ENCODE peak calls at places on chromosome 21, in five cellular contexts. A is stimulated activated naive CD8-positive, alpha-beta T cell treated with anti-CD3 and anti-CD28 coated beads, Interleukin-15, amount 100 ng/mL, for 72 hours; T is GM18507; W is naive B cell; C is HuH-7. J is an unnamed sample.

GRCh38 chr21:36860736-36861594 is 105.5 kb downstream of the HLCS start:
- DNase-seq in A (no peak), T (no peak), W (no peak), C (no peak), J (peak; percentile 14)

GRCh38 chr21:37565530-37566223 is 199.1 kb downstream of the DYRK1A start:
- DNase-seq in A (no peak), T (no peak), W (no peak), C (peak; percentile 39), J (peak; percentile 16)

GRCh38 chr21:46414965-46415275 is 43.8 kb upstream of the DIP2A start:
- DNase-seq in A (no peak), T (no peak), W (no peak), C (no peak), J (no peak)

GRCh38 chr21:16870116-16870515 is 642.7 kb upstream of the CXADR start:
- DNase-seq in A (no peak), T (no peak), W (no peak), C (peak; percentile 2), J (no peak)

GRCh38 chr21:14734191-14734590 is 188.1 kb upstream of the SAMSN1 start:
- DNase-seq in A (no peak), T (no peak), W (no peak), C (no peak), J (no peak)

GRCh38 chr21:27535188-27535587 is 568.3 kb upstream of the ADAMTS5 start:
- DNase-seq in A (no peak), T (no peak), W (no peak), C (no peak), J (no peak)

GRCh38 chr21:33976980-33977720 is 61.5 kb upstream of the ATP5PO start:
- DNase-seq in A (no peak), T (no peak), W (no peak), C (no peak), J (no peak)

GRCh38 chr21:20443558-20444155 is 554.6 kb upstream of the NCAM2 start:
- DNase-seq in A (no peak), T (no peak), W (no peak), C (no peak), J (no peak)

GRCh38 chr21:34941162-34941561 is 107.9 kb downstream of the RUNX1 start:
- DNase-seq in A (no peak), T (no peak), W (no peak), C (no peak), J (no peak)

GRCh38 chr21:31204801-31205200 is 139.3 kb downstream of the TIAM1 start:
- DNase-seq in A (no peak), T (no peak), W (no peak), C (no peak), J (no peak)

GRCh38 chr21:34781508-34781907 is 112.7 kb downstream of the CLIC6 start:
- DNase-seq in A (no peak), T (no peak), W (no peak), C (no peak), J (no peak)

GRCh38 chr21:45019076-45019886 is 55.1 kb upstream of the ADARB1 start:
- DNase-seq in A (no peak), T (no peak), W (no peak), C (no peak), J (no peak)

J was measured in BJ.